ENCODE peak calls at places on chromosomes 7 and 10, in four cellular contexts. One of them, this sample, is unnamed.

GRCh38 chr10:10680496-10680895 is 337.2 kb upstream of the CELF2 start:
- DNase-seq in glutamatergic neuron: no peak
- DNase-seq in stomach: no peak
- DNase-seq in CD8-positive, alpha-beta T cell: no peak
- DNase-seq in this sample: no peak

GRCh38 chr7:86911703-86912102 is 147.8 kb downstream of the ELAPOR2 start:
- DNase-seq in glutamatergic neuron: no peak
- DNase-seq in stomach: no peak
- DNase-seq in CD8-positive, alpha-beta T cell: no peak
- DNase-seq in this sample: no peak

GRCh38 chr10:125370578-125370977 is 210.2 kb upstream of the CTBP2 start:
- DNase-seq in glutamatergic neuron: peak; percentile 79
- DNase-seq in stomach: no peak
- DNase-seq in CD8-positive, alpha-beta T cell: no peak
- DNase-seq in this sample: no peak

GRCh38 chr7:142697270-142697669 is 52.0 kb upstream of the PRSS1 start:
- DNase-seq in stomach: no peak
- DNase-seq in glutamatergic neuron: no peak
- DNase-seq in CD8-positive, alpha-beta T cell: no peak
- DNase-seq in this sample: no peak

GRCh38 chr7:130982160-130982638 is 248.2 kb upstream of the KLF14 start:
- DNase-seq in stomach: no peak
- DNase-seq in glutamatergic neuron: no peak
- DNase-seq in CD8-positive, alpha-beta T cell: no peak
- DNase-seq in this sample: no peak

GRCh38 chr10:122525788-122526187 is 34.8 kb upstream of the DMBT1 start:
- DNase-seq in glutamatergic neuron: no peak
- DNase-seq in CD8-positive, alpha-beta T cell: no peak
- DNase-seq in stomach: no peak
- DNase-seq in this sample: no peak

GRCh38 chr10:67788028-67788886 is 49.7 kb downstream of the DNAJC12 start:
- DNase-seq in stomach: peak; percentile 74
- DNase-seq in glutamatergic neuron: peak; percentile 88
- DNase-seq in CD8-positive, alpha-beta T cell: peak; percentile 70
- DNase-seq in this sample: no peak

GRCh38 chr10:91694170-91694794 is 61.4 kb upstream of the PPP1R3C start:
- DNase-seq in glutamatergic neuron: no peak
- DNase-seq in CD8-positive, alpha-beta T cell: no peak
- DNase-seq in stomach: no peak
- DNase-seq in this sample: no peak

GRCh38 chr10:104333037-104333727 is 5.1 kb downstream of the ITPRIP start:
- DNase-seq in stomach: peak; percentile 24
- DNase-seq in CD8-positive, alpha-beta T cell: peak; percentile 87
- DNase-seq in glutamatergic neuron: no peak
- DNase-seq in this sample: no peak

GRCh38 chr7:19816128-19816527 is 42.7 kb upstream of the TMEM196 start:
- DNase-seq in CD8-positive, alpha-beta T cell: no peak
- DNase-seq in glutamatergic neuron: no peak
- DNase-seq in stomach: no peak
- DNase-seq in this sample: no peak

GRCh38 chr10:97849101-97849490 is 547 bp upstream of the GOLGA7B start:
- DNase-seq in glutamatergic neuron: no peak
- DNase-seq in CD8-positive, alpha-beta T cell: no peak
- DNase-seq in stomach: no peak
- DNase-seq in this sample: no peak

GRCh38 chr10:49177391-49178355 is 10.5 kb downstream of the TMEM273 start:
- DNase-seq in CD8-positive, alpha-beta T cell: peak; percentile 19
- DNase-seq in stomach: no peak
- DNase-seq in glutamatergic neuron: no peak
- DNase-seq in this sample: no peak

GRCh38 chr7:78134256-78134655 is 335.7 kb downstream of the PHTF2 start:
- DNase-seq in CD8-positive, alpha-beta T cell: no peak
- DNase-seq in stomach: no peak
- DNase-seq in glutamatergic neuron: no peak
- DNase-seq in this sample: peak; percentile 27

GRCh38 chr10:83037653-83038052 is 1101.7 kb upstream of the GHITM start:
- DNase-seq in glutamatergic neuron: no peak
- DNase-seq in stomach: no peak
- DNase-seq in CD8-positive, alpha-beta T cell: no peak
- DNase-seq in this sample: no peak

GRCh38 chr10:94005050-94005449 is 11.3 kb downstream of the PLCE1 start:
- DNase-seq in CD8-positive, alpha-beta T cell: no peak
- DNase-seq in stomach: no peak
- DNase-seq in glutamatergic neuron: no peak
- DNase-seq in this sample: no peak

GRCh38 chr10:67697646-67698245 is 1.8 kb upstream of the CTNNA3 start:
- DNase-seq in stomach: no peak
- DNase-seq in glutamatergic neuron: no peak
- DNase-seq in CD8-positive, alpha-beta T cell: peak; percentile 14
- DNase-seq in this sample: peak; percentile 8

GRCh38 chr10:35578608-35578956 is 26.6 kb upstream of the GJD4 start:
- DNase-seq in CD8-positive, alpha-beta T cell: no peak
- DNase-seq in stomach: no peak
- DNase-seq in glutamatergic neuron: no peak
- DNase-seq in this sample: no peak

GRCh38 chr7:114051871-114052324 is 133.1 kb upstream of the PPP1R3A start:
- DNase-seq in stomach: no peak
- DNase-seq in glutamatergic neuron: no peak
- DNase-seq in CD8-positive, alpha-beta T cell: no peak
- DNase-seq in this sample: no peak

GRCh38 chr7:13181221-13181620 is 493.8 kb downstream of the ARL4A start:
- DNase-seq in stomach: no peak
- DNase-seq in CD8-positive, alpha-beta T cell: no peak
- DNase-seq in glutamatergic neuron: no peak
- DNase-seq in this sample: no peak

GRCh38 chr7:128323489-128324362 is 20.0 kb downstream of the RBM28 start:
- DNase-seq in stomach: no peak
- DNase-seq in glutamatergic neuron: no peak
- DNase-seq in CD8-positive, alpha-beta T cell: no peak
- DNase-seq in this sample: no peak

GRCh38 chr7:49773082-49773938 is at the start of gene VWC2:
- DNase-seq in stomach: no peak
- DNase-seq in CD8-positive, alpha-beta T cell: no peak
- DNase-seq in glutamatergic neuron: peak; percentile 52
- DNase-seq in this sample: no peak

GRCh38 chr10:116783011-116783655 is 40.8 kb upstream of the HSPA12A start:
- DNase-seq in CD8-positive, alpha-beta T cell: no peak
- DNase-seq in glutamatergic neuron: no peak
- DNase-seq in stomach: no peak
- DNase-seq in this sample: no peak

GRCh38 chr10:122128357-122128756 is 139.4 kb downstream of the TACC2 start:
- DNase-seq in glutamatergic neuron: no peak
- DNase-seq in CD8-positive, alpha-beta T cell: no peak
- DNase-seq in stomach: peak; percentile 44
- DNase-seq in this sample: no peak

GRCh38 chr7:39407139-39407538 is 159.1 kb upstream of the YAE1 start:
- DNase-seq in CD8-positive, alpha-beta T cell: no peak
- DNase-seq in stomach: no peak
- DNase-seq in glutamatergic neuron: no peak
- DNase-seq in this sample: no peak

GRCh38 chr10:52883996-52884871 is 111.7 kb upstream of the MBL2 start:
- DNase-seq in stomach: peak; percentile 47
- DNase-seq in CD8-positive, alpha-beta T cell: no peak
- DNase-seq in glutamatergic neuron: peak; percentile 40
- DNase-seq in this sample: peak; percentile 26

GRCh38 chr7:79912213-79912633 is 222.4 kb upstream of the GNAI1 start:
- DNase-seq in CD8-positive, alpha-beta T cell: no peak
- DNase-seq in stomach: no peak
- DNase-seq in glutamatergic neuron: no peak
- DNase-seq in this sample: no peak

GRCh38 chr7:93858857-93859256 is 31.7 kb downstream of the TFPI2 start:
- DNase-seq in glutamatergic neuron: no peak
- DNase-seq in stomach: no peak
- DNase-seq in CD8-positive, alpha-beta T cell: no peak
- DNase-seq in this sample: no peak

GRCh38 chr10:43905502-43906236 is 257.0 kb upstream of the ZNF32 start:
- DNase-seq in stomach: no peak
- DNase-seq in glutamatergic neuron: no peak
- DNase-seq in CD8-positive, alpha-beta T cell: no peak
- DNase-seq in this sample: no peak

GRCh38 chr10:43903451-43903850 is 254.8 kb upstream of the ZNF32 start:
- DNase-seq in CD8-positive, alpha-beta T cell: no peak
- DNase-seq in stomach: no peak
- DNase-seq in glutamatergic neuron: no peak
- DNase-seq in this sample: no peak

GRCh38 chr10:43902842-43903241 is 254.2 kb upstream of the ZNF32 start:
- DNase-seq in stomach: no peak
- DNase-seq in CD8-positive, alpha-beta T cell: no peak
- DNase-seq in glutamatergic neuron: no peak
- DNase-seq in this sample: no peak

GRCh38 chr10:43904831-43905230 is 256.1 kb upstream of the ZNF32 start:
- DNase-seq in CD8-positive, alpha-beta T cell: no peak
- DNase-seq in glutamatergic neuron: no peak
- DNase-seq in stomach: no peak
- DNase-seq in this sample: no peak

GRCh38 chr10:43904301-43904700 is 255.6 kb upstream of the ZNF32 start:
- DNase-seq in stomach: no peak
- DNase-seq in CD8-positive, alpha-beta T cell: no peak
- DNase-seq in glutamatergic neuron: no peak
- DNase-seq in this sample: no peak
- TF ChIP-seq CTCF in stomach: no peak
- TF ChIP-seq CTCF in CD8-positive, alpha-beta T cell: no peak
- TF ChIP-seq CTCF in glutamatergic neuron: no peak
- TF ChIP-seq CTCF in this sample: no peak

GRCh38 chr10:132163278-132163765 is 23.4 kb upstream of the DPYSL4 start:
- DNase-seq in glutamatergic neuron: peak; percentile 80
- DNase-seq in stomach: peak; percentile 49
- DNase-seq in CD8-positive, alpha-beta T cell: peak; percentile 28
- DNase-seq in this sample: no peak
- TF ChIP-seq CTCF in glutamatergic neuron: peak; percentile 91
- TF ChIP-seq CTCF in stomach: no peak
- TF ChIP-seq CTCF in CD8-positive, alpha-beta T cell: no peak
- TF ChIP-seq CTCF in this sample: no peak

GRCh38 chr10:71522438-71523144 is 125.9 kb downstream of the CDH23 start:
- DNase-seq in CD8-positive, alpha-beta T cell: no peak
- DNase-seq in stomach: no peak
- DNase-seq in glutamatergic neuron: no peak
- DNase-seq in this sample: no peak
- TF ChIP-seq CTCF in CD8-positive, alpha-beta T cell: no peak
- TF ChIP-seq CTCF in stomach: no peak
- TF ChIP-seq CTCF in glutamatergic neuron: no peak
- TF ChIP-seq CTCF in this sample: no peak

GRCh38 chr7:126845331-126845730 is 407.4 kb downstream of the GRM8 start:
- DNase-seq in stomach: no peak
- DNase-seq in CD8-positive, alpha-beta T cell: no peak
- DNase-seq in glutamatergic neuron: no peak
- DNase-seq in this sample: no peak
- TF ChIP-seq CTCF in stomach: no peak
- TF ChIP-seq CTCF in CD8-positive, alpha-beta T cell: no peak
- TF ChIP-seq CTCF in glutamatergic neuron: no peak
- TF ChIP-seq CTCF in this sample: no peak

GRCh38 chr10:5293691-5294550 is 70.8 kb upstream of the UCN3 start:
- DNase-seq in CD8-positive, alpha-beta T cell: peak; percentile 34
- DNase-seq in glutamatergic neuron: peak; percentile 87
- DNase-seq in stomach: peak; percentile 76
- DNase-seq in this sample: no peak
- TF ChIP-seq CTCF in CD8-positive, alpha-beta T cell: peak; percentile 27
- TF ChIP-seq CTCF in glutamatergic neuron: peak; percentile 49
- TF ChIP-seq CTCF in stomach: no peak
- TF ChIP-seq CTCF in this sample: peak; percentile 38